ENCODE peak calls at places on chromosomes 11 and 22, in four cellular contexts. Y, J, C and F are unnamed samples.

GRCh38 chr11:77181799-77182541 is 53.9 kb downstream of the MYO7A start:
- DNase-seq in Y (no peak), J (no peak), C (no peak), F (no peak)

GRCh38 chr11:101470414-101470813 is 113.4 kb downstream of the TRPC6 start:
- DNase-seq in Y (no peak), J (no peak), C (no peak), F (no peak)

GRCh38 chr22:40606306-40606705 is 30.2 kb downstream of the MRTFA start:
- DNase-seq in Y (no peak), J (no peak), C (no peak), F (no peak)

GRCh38 chr11:111812211-111812610 is 46.0 kb upstream of the PPP2R1B start:
- DNase-seq in Y (no peak), J (no peak), C (no peak), F (no peak)

GRCh38 chr22:44196241-44196640 is 15.5 kb downstream of the PARVG start:
- DNase-seq in Y (no peak), J (no peak), C (no peak), F (no peak)

GRCh38 chr11:69854719-69855118 is 35.5 kb upstream of the FGF3 start:
- DNase-seq in Y (no peak), J (peak), C (no peak), F (no peak)

GRCh38 chr11:30853470-30853869 is 267.3 kb upstream of the MPPED2 start:
- DNase-seq in Y (no peak), J (no peak), C (no peak), F (no peak)

GRCh38 chr11:47516155-47516554 is 36.8 kb downstream of the CELF1 start:
- DNase-seq in Y (no peak), J (no peak), C (no peak), F (no peak)

GRCh38 chr11:133911169-133911568 is 45.6 kb downstream of the IGSF9B start:
- DNase-seq in Y (no peak), J (no peak), C (no peak), F (peak)

GRCh38 chr11:105538531-105538930 is 71.3 kb upstream of the GRIA4 start:
- DNase-seq in Y (no peak), J (no peak), C (no peak), F (no peak)

GRCh38 chr11:94117871-94118270 is 10.8 kb upstream of the PANX1 start:
- DNase-seq in Y (no peak), J (no peak), C (no peak), F (no peak)

GRCh38 chr11:118607401-118608267 is at the start of gene PHLDB1:
- DNase-seq in Y (no peak), J (no peak), C (no peak), F (peak)

GRCh38 chr22:20060700-20061480 is 19.2 kb upstream of the DGCR8 start:
- DNase-seq in Y (no peak), J (no peak), C (no peak), F (no peak)

DNA sequence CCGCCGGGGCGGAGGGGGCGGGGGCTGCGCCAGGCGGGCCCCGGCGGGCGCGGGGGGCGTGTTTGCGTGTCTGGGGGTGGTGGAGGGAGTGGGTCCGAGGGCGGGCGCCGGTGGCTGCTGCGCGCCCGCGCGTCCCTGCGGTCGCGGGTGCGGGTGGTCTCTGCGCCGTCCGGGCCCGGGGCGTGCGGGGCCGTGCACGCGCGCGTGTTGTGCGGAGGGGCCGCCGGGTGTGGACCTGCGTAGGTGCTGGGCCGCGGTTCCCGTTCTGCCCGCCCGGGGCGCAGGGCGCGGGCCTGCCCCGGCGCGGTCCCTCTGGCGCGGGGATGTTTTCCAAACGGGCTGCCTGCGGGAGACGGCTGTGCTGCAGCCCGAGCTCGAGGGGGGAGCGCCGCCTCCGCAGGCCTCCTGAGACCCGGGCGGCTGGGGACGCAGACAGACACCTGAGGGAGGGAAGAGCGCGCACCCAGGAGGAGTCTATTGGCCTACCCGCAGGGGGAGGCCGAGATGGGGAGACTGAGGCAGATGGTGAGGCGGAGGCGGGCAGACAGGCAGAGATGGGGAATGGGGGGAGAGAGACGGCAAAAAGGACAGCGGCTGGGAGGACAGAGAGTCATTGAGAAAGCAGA is 442 bp downstream of the PELI3 start:
- DNase-seq in Y (no peak), J (no peak), C (no peak), F (peak)
- TF ChIP-seq JUND in Y (no peak), J (no peak), C (no peak), F (no peak)

GRCh38 chr11:132048040-132048439 is 677.6 kb downstream of the NTM start:
- DNase-seq in Y (no peak), J (no peak), C (no peak), F (no peak)
- TF ChIP-seq JUND in Y (no peak), J (no peak), C (no peak), F (no peak)

DNA sequence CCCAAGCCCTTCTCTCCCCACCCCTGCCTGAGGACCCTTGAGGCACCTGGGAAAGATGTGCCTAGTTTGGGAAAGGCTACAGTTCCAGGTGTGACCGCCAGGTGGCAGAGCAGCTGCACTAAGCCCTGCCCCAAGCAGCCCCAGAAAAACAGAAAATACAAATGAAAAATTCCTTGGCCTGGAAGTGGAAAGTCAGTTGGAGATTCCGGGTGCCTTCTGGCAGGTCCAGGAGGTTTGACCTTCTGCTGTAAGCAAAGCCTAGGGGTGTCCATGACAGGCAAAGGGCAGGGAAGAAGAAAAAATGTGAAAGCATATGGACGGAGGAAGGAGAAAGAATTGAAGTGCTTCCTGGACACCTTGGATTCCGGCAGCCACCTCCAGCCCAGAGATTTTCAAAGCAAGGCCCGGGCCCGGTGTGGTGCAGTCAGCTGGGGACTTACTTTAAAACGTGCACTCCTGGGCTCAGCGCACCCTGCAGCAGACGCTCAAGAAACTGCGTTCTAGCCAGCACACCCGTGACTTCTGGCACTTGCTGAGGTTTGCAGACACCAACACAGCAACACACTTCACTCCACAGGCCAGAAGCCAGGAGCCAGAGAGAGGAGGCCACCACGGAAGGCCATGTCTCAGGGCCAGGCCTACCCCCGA is 37.3 kb upstream of the SLC22A12 start:
- DNase-seq in Y (no peak), J (no peak), C (no peak), F (peak)
- TF ChIP-seq JUND in Y (no peak), J (no peak), C (no peak), F (no peak)

DNA sequence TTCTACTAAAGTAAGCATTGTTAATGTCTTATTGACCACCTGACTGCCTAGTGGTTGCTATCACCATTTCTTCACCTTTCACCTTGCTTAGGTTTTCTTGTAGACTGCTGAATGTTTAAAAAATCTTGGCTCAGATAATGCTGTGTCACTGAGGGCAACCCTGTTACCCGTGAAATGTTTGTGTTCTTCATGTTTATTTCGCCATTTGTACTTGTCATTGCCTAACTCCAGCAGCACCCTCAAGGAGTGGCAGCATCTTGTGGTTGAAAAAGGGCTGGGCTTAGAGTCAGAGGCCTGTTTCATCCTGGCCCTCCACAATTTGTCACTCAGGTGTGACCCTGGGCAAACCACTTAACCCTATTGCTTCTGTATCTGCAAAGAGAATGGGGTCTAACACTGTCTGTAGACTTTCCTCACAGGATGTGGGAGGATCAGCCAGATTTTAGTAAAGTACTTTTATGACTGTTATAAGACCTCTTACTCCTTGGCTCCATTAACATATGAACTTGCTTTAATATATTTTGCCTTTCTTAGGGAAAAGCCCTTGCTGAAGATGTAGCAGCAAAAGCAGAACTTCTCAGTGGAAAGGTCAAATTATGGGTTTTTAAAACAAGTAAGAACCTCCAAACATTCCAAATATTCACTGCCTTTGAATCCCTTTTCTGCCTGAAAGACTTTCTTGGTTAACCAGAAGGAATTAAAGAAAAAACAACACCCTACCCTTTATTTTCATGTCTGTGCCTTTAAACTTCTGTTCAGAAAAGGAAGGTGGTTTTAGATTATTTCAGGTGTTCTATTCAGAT is 154.5 kb upstream of the C11orf87 start:
- DNase-seq in Y (no peak), J (no peak), C (no peak), F (no peak)
- TF ChIP-seq JUND in Y (no peak), J (no peak), C (no peak), F (no peak)

DNA sequence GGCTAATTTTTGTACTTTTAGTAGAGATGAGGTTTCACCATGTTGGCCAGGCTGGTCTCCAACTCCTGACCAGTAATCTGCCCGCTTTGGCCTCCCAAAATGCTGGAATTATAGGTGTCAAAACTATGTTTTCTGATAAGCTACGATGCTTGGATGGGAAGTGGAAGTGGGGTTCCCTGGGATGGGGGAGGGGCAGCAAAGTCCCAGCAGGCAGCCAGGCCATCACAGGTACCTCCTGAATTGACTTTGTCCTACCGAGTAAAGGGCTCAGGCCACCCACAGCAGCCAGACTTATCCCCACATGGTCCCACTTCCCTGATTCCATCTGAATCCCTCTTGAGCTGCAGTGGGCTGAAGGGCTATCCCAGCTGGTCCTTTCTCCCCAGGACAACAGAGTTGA is 6.9 kb downstream of the FTH1 start:
- DNase-seq in Y (no peak), J (no peak), C (no peak), F (no peak)
- TF ChIP-seq JUND in Y (no peak), J (no peak), C (no peak), F (no peak)

GRCh38 chr11:123381149-123381548 is 48.9 kb upstream of the GRAMD1B start:
- DNase-seq in Y (no peak), J (no peak), C (no peak), F (no peak)

GRCh38 chr11:123384116-123384515 is 46.0 kb upstream of the GRAMD1B start:
- DNase-seq in Y (no peak), J (no peak), C (no peak), F (no peak)

GRCh38 chr11:123381817-123382554 is 48.1 kb upstream of the GRAMD1B start:
- DNase-seq in Y (peak), J (no peak), C (no peak), F (no peak)

GRCh38 chr11:123386746-123387510 is 43.1 kb upstream of the GRAMD1B start:
- DNase-seq in Y (no peak), J (no peak), C (no peak), F (no peak)

GRCh38 chr11:123382555-123383074 is 47.5 kb upstream of the GRAMD1B start:
- DNase-seq in Y (no peak), J (no peak), C (no peak), F (no peak)
- TF ChIP-seq JUND in Y (no peak), J (no peak), C (no peak), F (no peak)

GRCh38 chr22:17734197-17734596 is 40.1 kb downstream of the BID start:
- DNase-seq in Y (peak), J (no peak), C (no peak), F (no peak)
- TF ChIP-seq JUND in Y (no peak), J (no peak), C (no peak), F (no peak)

DNA sequence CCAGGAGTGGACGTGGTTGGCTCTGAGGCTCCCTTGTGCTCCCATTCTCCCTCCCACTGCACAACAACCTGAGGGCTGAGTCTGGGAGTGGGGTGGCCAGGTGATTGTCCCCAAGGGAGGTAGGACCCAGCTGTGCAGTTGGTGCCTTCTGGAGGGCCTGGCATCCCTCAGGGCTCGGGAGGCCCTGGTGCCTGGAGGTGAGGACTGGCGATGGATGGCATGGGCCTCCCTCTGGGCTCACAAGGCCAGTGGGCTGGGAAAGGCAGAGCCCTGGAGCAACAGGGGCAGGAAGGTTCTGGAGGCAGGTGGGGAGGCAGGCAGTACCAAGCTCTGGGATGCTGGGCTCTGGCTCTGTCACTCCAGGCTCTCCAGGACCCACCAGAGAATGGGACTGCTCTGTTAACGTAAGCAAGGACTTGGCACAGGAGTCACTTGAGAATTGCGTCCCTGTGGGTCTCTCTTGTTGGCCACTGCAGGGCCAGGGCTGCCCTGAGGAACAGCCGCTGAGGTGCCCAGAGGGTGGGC is 114.2 kb downstream of the KCNQ1OT1 start:
- DNase-seq in Y (no peak), J (no peak), C (no peak), F (no peak)
- TF ChIP-seq JUND in Y (no peak), J (no peak), C (no peak), F (no peak)